ENCODE peak calls at places on chromosomes 16 and 17, in six cellular contexts. One of them, this sample, is unnamed.

GRCh38 chr16:80014241-80014939 is 413.9 kb upstream of the MAF start:
- DNase-seq in H1: no peak
- DNase-seq in HepG2: peak
- DNase-seq in K562: no peak
- DNase-seq in GM12891: no peak
- DNase-seq in GM12878: no peak
- DNase-seq in this sample: no peak

GRCh38 chr17:2259769-2260536 is 43.6 kb downstream of the SMG6 start:
- DNase-seq in HepG2: no peak
- DNase-seq in K562: no peak
- DNase-seq in GM12891: peak
- DNase-seq in H1: no peak
- DNase-seq in GM12878: peak
- DNase-seq in this sample: peak

GRCh38 chr16:52677487-52677886 is 130.5 kb upstream of the TOX3 start:
- DNase-seq in GM12878: no peak
- DNase-seq in H1: no peak
- DNase-seq in HepG2: no peak
- DNase-seq in GM12891: no peak
- DNase-seq in K562: no peak
- DNase-seq in this sample: no peak

GRCh38 chr17:77146882-77147281 is 6.1 kb downstream of the SEC14L1 start:
- DNase-seq in GM12891: no peak
- DNase-seq in GM12878: no peak
- DNase-seq in HepG2: no peak
- DNase-seq in H1: no peak
- DNase-seq in K562: no peak
- DNase-seq in this sample: no peak

GRCh38 chr17:44216173-44216572 is 3.3 kb downstream of the UBTF start:
- DNase-seq in K562: no peak
- DNase-seq in HepG2: no peak
- DNase-seq in H1: no peak
- DNase-seq in GM12878: peak
- DNase-seq in GM12891: no peak
- DNase-seq in this sample: no peak

GRCh38 chr17:13462161-13462560 is 139.6 kb downstream of the HS3ST3A1 start:
- DNase-seq in H1: no peak
- DNase-seq in GM12878: no peak
- DNase-seq in K562: no peak
- DNase-seq in HepG2: peak
- DNase-seq in GM12891: no peak
- DNase-seq in this sample: no peak

GRCh38 chr16:23248261-23249194 is 53.6 kb upstream of the SCNN1B start:
- DNase-seq in GM12878: no peak
- DNase-seq in K562: no peak
- DNase-seq in H1: no peak
- DNase-seq in GM12891: no peak
- DNase-seq in HepG2: no peak
- DNase-seq in this sample: no peak

GRCh38 chr17:41176744-41177387 is 1.2 kb downstream of the KRTAP4-2 start:
- DNase-seq in GM12891: no peak
- DNase-seq in HepG2: no peak
- DNase-seq in GM12878: no peak
- DNase-seq in H1: no peak
- DNase-seq in K562: no peak
- DNase-seq in this sample: no peak

GRCh38 chr17:54969658-54970572 is 1.4 kb downstream of the STXBP4 start:
- DNase-seq in H1: no peak
- DNase-seq in GM12891: no peak
- DNase-seq in GM12878: no peak
- DNase-seq in K562: no peak
- DNase-seq in HepG2: peak
- DNase-seq in this sample: no peak

GRCh38 chr16:49378816-49379215 is 5.2 kb downstream of the C16orf78 start:
- DNase-seq in K562: no peak
- DNase-seq in GM12891: no peak
- DNase-seq in H1: no peak
- DNase-seq in HepG2: no peak
- DNase-seq in GM12878: no peak
- DNase-seq in this sample: no peak

GRCh38 chr16:63461248-63461841 is 1425.1 kb upstream of the CDH8 start:
- DNase-seq in GM12891: no peak
- DNase-seq in K562: no peak
- DNase-seq in H1: no peak
- DNase-seq in HepG2: peak
- DNase-seq in GM12878: no peak
- DNase-seq in this sample: no peak

GRCh38 chr17:79082311-79083190 is 7.9 kb downstream of the ENGASE start:
- DNase-seq in HepG2: peak
- DNase-seq in GM12878: no peak
- DNase-seq in H1: no peak
- DNase-seq in GM12891: peak
- DNase-seq in K562: peak
- DNase-seq in this sample: peak

GRCh38 chr17:14429084-14429483 is 128.2 kb downstream of the HS3ST3B1 start:
- DNase-seq in GM12891: no peak
- DNase-seq in HepG2: no peak
- DNase-seq in GM12878: no peak
- DNase-seq in K562: no peak
- DNase-seq in H1: no peak
- DNase-seq in this sample: no peak

GRCh38 chr17:37388266-37388665 is 12.5 kb downstream of the C17orf78 start:
- DNase-seq in HepG2: no peak
- DNase-seq in GM12891: no peak
- DNase-seq in GM12878: no peak
- DNase-seq in H1: no peak
- DNase-seq in K562: no peak
- DNase-seq in this sample: no peak

GRCh38 chr17:1709403-1709891 is 730 bp downstream of the TLCD2 start:
- DNase-seq in HepG2: no peak
- DNase-seq in GM12891: no peak
- DNase-seq in K562: no peak
- DNase-seq in GM12878: no peak
- DNase-seq in H1: no peak
- DNase-seq in this sample: no peak

GRCh38 chr17:39668141-39668924 is at the start of gene PNMT:
- DNase-seq in H1: no peak
- DNase-seq in GM12891: peak
- DNase-seq in GM12878: no peak
- DNase-seq in K562: peak
- DNase-seq in HepG2: peak
- DNase-seq in this sample: peak

GRCh38 chr17:61657338-61657737 is 66.3 kb upstream of the NACA2 start:
- DNase-seq in HepG2: no peak
- DNase-seq in GM12891: no peak
- DNase-seq in K562: no peak
- DNase-seq in H1: no peak
- DNase-seq in GM12878: no peak
- DNase-seq in this sample: no peak

GRCh38 chr16:1641261-1641660 is 29.1 kb downstream of the CRAMP1 start:
- DNase-seq in HepG2: no peak
- DNase-seq in GM12891: no peak
- DNase-seq in H1: no peak
- DNase-seq in GM12878: no peak
- DNase-seq in K562: no peak
- DNase-seq in this sample: no peak

GRCh38 chr16:20704281-20704680 is 6.8 kb upstream of the ACSM1 start:
- DNase-seq in HepG2: peak
- DNase-seq in H1: no peak
- DNase-seq in GM12878: no peak
- DNase-seq in K562: no peak
- DNase-seq in GM12891: no peak
- DNase-seq in this sample: no peak

GRCh38 chr16:70653406-70653805 is 7.0 kb downstream of the IL34 start:
- DNase-seq in K562: no peak
- DNase-seq in GM12878: no peak
- DNase-seq in GM12891: no peak
- DNase-seq in H1: no peak
- DNase-seq in HepG2: no peak
- DNase-seq in this sample: no peak

GRCh38 chr17:67624886-67625656 is 92.7 kb upstream of the NOL11 start:
- DNase-seq in HepG2: no peak
- DNase-seq in K562: no peak
- DNase-seq in GM12891: no peak
- DNase-seq in GM12878: no peak
- DNase-seq in H1: no peak
- DNase-seq in this sample: no peak

GRCh38 chr17:79478051-79478461 is 132.8 kb downstream of the RBFOX3 start:
- DNase-seq in GM12878: no peak
- DNase-seq in HepG2: no peak
- DNase-seq in GM12891: no peak
- DNase-seq in K562: no peak
- DNase-seq in H1: no peak
- DNase-seq in this sample: no peak

GRCh38 chr17:64599187-64599676 is 62.9 kb downstream of the SMURF2 start:
- DNase-seq in H1: no peak
- DNase-seq in GM12891: no peak
- DNase-seq in HepG2: no peak
- DNase-seq in K562: peak
- DNase-seq in GM12878: no peak
- DNase-seq in this sample: no peak

GRCh38 chr16:87388818-87389134 is 3.4 kb upstream of the MAP1LC3B start:
- DNase-seq in GM12891: no peak
- DNase-seq in GM12878: no peak
- DNase-seq in H1: no peak
- DNase-seq in HepG2: no peak
- DNase-seq in K562: no peak
- DNase-seq in this sample: no peak

GRCh38 chr16:87391324-87391949 is 699 bp upstream of the MAP1LC3B start:
- DNase-seq in HepG2: peak
- DNase-seq in H1: no peak
- DNase-seq in K562: no peak
- DNase-seq in GM12891: no peak
- DNase-seq in GM12878: no peak
- DNase-seq in this sample: no peak

GRCh38 chr16:87389245-87389644 is 2.9 kb upstream of the MAP1LC3B start:
- DNase-seq in H1: no peak
- DNase-seq in K562: no peak
- DNase-seq in HepG2: peak
- DNase-seq in GM12878: no peak
- DNase-seq in GM12891: no peak
- DNase-seq in this sample: no peak

GRCh38 chr16:87390641-87391323 is 1.4 kb upstream of the MAP1LC3B start:
- DNase-seq in H1: no peak
- DNase-seq in K562: no peak
- DNase-seq in GM12878: no peak
- DNase-seq in HepG2: no peak
- DNase-seq in GM12891: no peak
- DNase-seq in this sample: no peak

GRCh38 chr16:87387942-87388817 is 4.0 kb upstream of the MAP1LC3B start:
- DNase-seq in GM12891: peak
- DNase-seq in H1: peak
- DNase-seq in HepG2: peak
- DNase-seq in GM12878: peak
- DNase-seq in K562: peak
- DNase-seq in this sample: peak
- TF ChIP-seq POLR2A in GM12891: peak
- TF ChIP-seq POLR2A in H1: no peak
- TF ChIP-seq POLR2A in HepG2: no peak
- TF ChIP-seq POLR2A in GM12878: peak
- TF ChIP-seq POLR2A in K562: peak
- TF ChIP-seq POLR2A in this sample: peak

GRCh38 chr17:20999044-20999573 is 43.7 kb downstream of the USP22 start:
- DNase-seq in H1: no peak
- DNase-seq in GM12878: no peak
- DNase-seq in GM12891: no peak
- DNase-seq in HepG2: no peak
- DNase-seq in K562: no peak
- DNase-seq in this sample: no peak
- TF ChIP-seq POLR2AphosphoS5 in H1: peak
- TF ChIP-seq POLR2AphosphoS5 in GM12878: no peak
- TF ChIP-seq POLR2AphosphoS5 in GM12891: no peak
- TF ChIP-seq POLR2AphosphoS5 in HepG2: peak
- TF ChIP-seq POLR2AphosphoS5 in K562: peak
- TF ChIP-seq POLR2AphosphoS5 in this sample: no peak

DNA sequence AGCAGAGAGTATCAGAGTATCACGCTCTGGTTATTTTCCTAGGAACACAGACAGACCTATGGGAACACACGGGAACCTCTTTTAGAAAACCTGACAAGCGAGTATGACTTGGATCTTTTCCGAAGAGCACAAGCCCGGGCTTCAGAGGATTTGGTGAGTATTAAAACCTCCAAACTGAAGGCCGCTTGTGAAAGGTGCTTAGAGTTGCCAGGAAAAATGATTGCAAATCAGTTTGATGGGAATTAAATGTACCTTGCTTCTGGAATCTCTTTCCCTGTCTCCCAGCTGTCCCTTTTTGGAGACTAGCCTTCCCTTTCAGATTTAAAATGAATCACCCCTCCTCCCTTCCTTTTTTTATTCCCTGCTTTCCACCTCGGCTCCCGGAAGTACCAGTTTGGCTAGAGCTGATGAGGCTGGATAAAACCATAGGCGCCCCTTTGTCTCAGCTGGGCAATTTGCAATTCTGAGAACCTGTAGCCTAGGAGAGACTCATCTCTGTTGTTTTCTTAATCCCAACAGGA is 27.3 kb downstream of the KAT7 start:
- DNase-seq in H1: peak
- DNase-seq in HepG2: no peak
- DNase-seq in GM12891: no peak
- DNase-seq in K562: no peak
- DNase-seq in GM12878: no peak
- DNase-seq in this sample: no peak
- TF ChIP-seq TAF1 in H1: no peak
- TF ChIP-seq TAF1 in HepG2: no peak
- TF ChIP-seq TAF1 in GM12891: no peak
- TF ChIP-seq TAF1 in K562: no peak
- TF ChIP-seq TAF1 in GM12878: no peak
- TF ChIP-seq TAF1 in this sample: no peak

GRCh38 chr17:68871447-68871846 is 83.7 kb downstream of the ABCA8 start:
- DNase-seq in H1: no peak
- DNase-seq in HepG2: no peak
- DNase-seq in GM12878: no peak
- DNase-seq in GM12891: no peak
- DNase-seq in K562: no peak
- DNase-seq in this sample: no peak
- TF ChIP-seq POLR2A in H1: no peak
- TF ChIP-seq POLR2A in HepG2: no peak
- TF ChIP-seq POLR2A in GM12878: no peak
- TF ChIP-seq POLR2A in GM12891: no peak
- TF ChIP-seq POLR2A in K562: no peak
- TF ChIP-seq POLR2A in this sample: no peak

This sample was measured in GM12892.